ENCODE peak calls at places on chromosomes 3 and 15, in four cellular contexts. One of them, this sample, is unnamed.

GRCh38 chr3:32428092-32429068 is 36.7 kb downstream of the CMTM7 start:
- DNase-seq in EH: no peak
- DNase-seq in foreskin fibroblast: no peak
- DNase-seq in mesothelial cell of epicardium: no peak
- DNase-seq in this sample: no peak

GRCh38 chr3:50609071-50609742 is 2.4 kb downstream of the CISH start:
- DNase-seq in EH: no peak
- DNase-seq in foreskin fibroblast: no peak
- DNase-seq in mesothelial cell of epicardium: no peak
- DNase-seq in this sample: no peak

GRCh38 chr3:38588276-38588971 is 61.1 kb downstream of the SCN5A start:
- DNase-seq in EH: no peak
- DNase-seq in foreskin fibroblast: no peak
- DNase-seq in mesothelial cell of epicardium: peak
- DNase-seq in this sample: no peak

GRCh38 chr3:46974421-46975227 is 1.9 kb downstream of the CCDC12 start:
- DNase-seq in EH: no peak
- DNase-seq in foreskin fibroblast: no peak
- DNase-seq in mesothelial cell of epicardium: no peak
- DNase-seq in this sample: no peak

GRCh38 chr3:102980379-102980726 is 545.5 kb downstream of the ZPLD1 start:
- DNase-seq in EH: no peak
- DNase-seq in foreskin fibroblast: no peak
- DNase-seq in mesothelial cell of epicardium: no peak
- DNase-seq in this sample: no peak

GRCh38 chr3:134795776-134796312 is 784 bp downstream of the EPHB1 start:
- DNase-seq in EH: peak
- DNase-seq in foreskin fibroblast: peak
- DNase-seq in mesothelial cell of epicardium: no peak
- DNase-seq in this sample: no peak

GRCh38 chr15:47718474-47719440 is 1.5 kb downstream of the SEMA6D start:
- DNase-seq in EH: no peak
- DNase-seq in foreskin fibroblast: peak
- DNase-seq in mesothelial cell of epicardium: no peak
- DNase-seq in this sample: peak

GRCh38 chr15:38885001-38885400 is 320.4 kb upstream of the RASGRP1 start:
- DNase-seq in EH: peak
- DNase-seq in foreskin fibroblast: peak
- DNase-seq in mesothelial cell of epicardium: no peak
- DNase-seq in this sample: no peak

GRCh38 chr3:77247063-77247462 is 207.2 kb downstream of the ROBO2 start:
- DNase-seq in EH: no peak
- DNase-seq in foreskin fibroblast: peak
- DNase-seq in mesothelial cell of epicardium: no peak
- DNase-seq in this sample: no peak

GRCh38 chr15:35854398-35854797 is 308.4 kb upstream of the DPH6 start:
- DNase-seq in EH: no peak
- DNase-seq in foreskin fibroblast: no peak
- DNase-seq in mesothelial cell of epicardium: no peak
- DNase-seq in this sample: no peak

GRCh38 chr3:11810276-11810675 is 36.4 kb downstream of the TAMM41 start:
- DNase-seq in EH: peak
- DNase-seq in foreskin fibroblast: peak
- DNase-seq in mesothelial cell of epicardium: no peak
- DNase-seq in this sample: peak

GRCh38 chr3:171374260-171374659 is 85.9 kb downstream of the TNIK start:
- DNase-seq in EH: no peak
- DNase-seq in foreskin fibroblast: no peak
- DNase-seq in mesothelial cell of epicardium: no peak
- DNase-seq in this sample: no peak

This sample was measured in HCEC 1CT.